ENCODE peak calls at places on chromosomes 6 and 20, in four cellular contexts. Y, L, H and X are unnamed samples.

GRCh38 chr20:46214831-46215488 is 93.3 kb downstream of the CDH22 start:
- DNase-seq in Y (no peak), L (no peak), H (no peak), X (no peak)

GRCh38 chr6:111580826-111581505 is 24.7 kb downstream of the TRAF3IP2 start:
- DNase-seq in Y (no peak), L (no peak), H (no peak), X (no peak)

GRCh38 chr20:49303211-49303610 is 25.4 kb upstream of the ZNFX1 start:
- DNase-seq in Y (no peak), L (no peak), H (no peak), X (no peak)

GRCh38 chr6:30258204-30258603 is 45.0 kb upstream of the TRIM26 start:
- DNase-seq in Y (no peak), L (no peak), H (no peak), X (no peak)

GRCh38 chr6:170096803-170097504 is 193.9 kb downstream of the DLL1 start:
- DNase-seq in Y (no peak), L (peak; percentile 44), H (peak; percentile 40), X (no peak)

GRCh38 chr6:43735642-43736199 is 34.3 kb upstream of the VEGFA start:
- DNase-seq in Y (no peak), L (no peak), H (peak; percentile 33), X (no peak)

GRCh38 chr6:89022747-89023289 is 57.7 kb upstream of the PNRC1 start:
- DNase-seq in Y (no peak), L (no peak), H (no peak), X (no peak)

GRCh38 chr6:83221302-83221701 is 28.1 kb downstream of the RWDD2A start:
- DNase-seq in Y (no peak), L (no peak), H (no peak), X (no peak)

GRCh38 chr6:66926060-66926459 is 1219.0 kb upstream of the EYS start:
- DNase-seq in Y (no peak), L (no peak), H (no peak), X (no peak)

GRCh38 chr6:1524040-1524480 is 85.7 kb upstream of the FOXC1 start:
- DNase-seq in Y (peak; percentile 60), L (peak; percentile 82), H (peak; percentile 94), X (peak; percentile 78)

GRCh38 chr6:166988674-166989201 is 10.5 kb upstream of the CEP43 start:
- DNase-seq in Y (no peak), L (no peak), H (no peak), X (no peak)

GRCh38 chr6:149723771-149724417 is 6.0 kb upstream of the LATS1 start:
- DNase-seq in Y (no peak), L (no peak), H (no peak), X (no peak)

GRCh38 chr6:117137711-117138110 is 127.6 kb upstream of the VGLL2 start:
- DNase-seq in Y (no peak), L (no peak), H (no peak), X (no peak)

GRCh38 chr20:56872620-56873458 is 243.7 kb downstream of the TFAP2C start:
- DNase-seq in Y (no peak), L (no peak), H (no peak), X (no peak)

GRCh38 chr20:56873836-56874235 is 244.7 kb downstream of the TFAP2C start:
- DNase-seq in Y (no peak), L (no peak), H (no peak), X (no peak)

GRCh38 chr20:56875052-56875663 is 246.1 kb downstream of the TFAP2C start:
- DNase-seq in Y (no peak), L (no peak), H (peak; percentile 62), X (no peak)

GRCh38 chr20:56870271-56870670 is 241.2 kb downstream of the TFAP2C start:
- DNase-seq in Y (no peak), L (no peak), H (no peak), X (no peak)

GRCh38 chr20:56871691-56872090 is 242.6 kb downstream of the TFAP2C start:
- DNase-seq in Y (no peak), L (no peak), H (no peak), X (no peak)
- H3K27me3 ChIP-seq in Y (no peaks in the 10 kb centered on the region), L (no peaks in the 10 kb centered on the region), H (no peaks in the 10 kb centered on the region), X (no peaks in the 10 kb centered on the region)

GRCh38 chr20:36542019-36542488 is 735 bp downstream of the MYL9 start:
- DNase-seq in Y (no peak), L (no peak), H (peak; percentile 91), X (no peak)

GRCh38 chr20:36543187-36544133 is 2.1 kb downstream of the MYL9 start:
- DNase-seq in Y (no peak), L (no peak), H (peak; percentile 40), X (no peak)

GRCh38 chr20:36546111-36546736 is 4.9 kb downstream of the MYL9 start:
- DNase-seq in Y (no peak), L (no peak), H (no peak), X (no peak)

GRCh38 chr20:36542516-36543186 is 1.3 kb downstream of the MYL9 start:
- DNase-seq in Y (no peak), L (no peak), H (no peak), X (no peak)

DNA sequence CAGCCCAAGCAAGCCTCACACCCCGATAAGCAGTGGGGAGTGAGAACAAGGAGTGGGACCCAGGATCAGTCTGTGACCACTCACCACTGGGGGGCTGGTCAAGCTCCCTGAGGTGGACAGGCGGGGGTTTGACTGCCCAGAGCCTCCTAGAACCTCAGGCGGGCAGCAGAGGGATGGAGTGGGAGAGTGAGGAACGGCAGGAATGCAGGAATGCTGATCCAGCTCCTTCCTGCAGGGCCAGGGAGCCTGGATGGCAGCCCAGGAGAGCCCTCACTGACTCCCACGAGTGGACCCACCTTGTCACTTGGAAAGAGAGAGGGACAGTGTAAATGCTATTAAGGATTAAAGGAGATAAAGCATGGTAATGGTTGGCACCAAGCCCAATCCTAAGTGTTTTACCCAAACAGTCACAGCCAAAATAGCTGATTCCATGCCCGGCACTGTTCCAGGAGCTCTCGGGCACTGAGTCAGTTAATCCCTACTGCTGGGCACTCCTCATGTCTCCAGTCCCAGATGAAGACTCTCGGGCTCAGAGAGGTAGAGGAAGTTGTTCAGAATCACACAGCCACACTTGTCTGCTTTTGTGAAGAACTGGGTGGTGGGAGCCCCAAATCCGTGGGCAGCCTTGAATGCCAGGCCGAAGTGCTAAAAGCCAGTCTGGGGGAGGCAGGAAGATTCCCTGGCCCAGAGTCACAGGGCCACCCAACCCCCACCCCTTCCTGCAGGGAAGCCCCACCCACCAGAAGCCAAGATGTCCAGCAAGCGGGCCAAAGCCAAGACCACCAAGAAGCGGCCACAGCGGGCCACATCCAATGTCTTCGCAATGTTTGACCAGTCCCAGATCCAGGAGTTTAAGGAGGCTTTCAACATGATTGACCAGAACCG is 3.1 kb downstream of the MYL9 start:
- DNase-seq in Y (no peak), L (no peak), H (peak; percentile 52), X (no peak)
- H3K4me3 ChIP-seq in Y (no peak overlapping the region), L (no peak overlapping the region), H (peak overlapping the region; percentile 89), X (no peak overlapping the region)

DNA sequence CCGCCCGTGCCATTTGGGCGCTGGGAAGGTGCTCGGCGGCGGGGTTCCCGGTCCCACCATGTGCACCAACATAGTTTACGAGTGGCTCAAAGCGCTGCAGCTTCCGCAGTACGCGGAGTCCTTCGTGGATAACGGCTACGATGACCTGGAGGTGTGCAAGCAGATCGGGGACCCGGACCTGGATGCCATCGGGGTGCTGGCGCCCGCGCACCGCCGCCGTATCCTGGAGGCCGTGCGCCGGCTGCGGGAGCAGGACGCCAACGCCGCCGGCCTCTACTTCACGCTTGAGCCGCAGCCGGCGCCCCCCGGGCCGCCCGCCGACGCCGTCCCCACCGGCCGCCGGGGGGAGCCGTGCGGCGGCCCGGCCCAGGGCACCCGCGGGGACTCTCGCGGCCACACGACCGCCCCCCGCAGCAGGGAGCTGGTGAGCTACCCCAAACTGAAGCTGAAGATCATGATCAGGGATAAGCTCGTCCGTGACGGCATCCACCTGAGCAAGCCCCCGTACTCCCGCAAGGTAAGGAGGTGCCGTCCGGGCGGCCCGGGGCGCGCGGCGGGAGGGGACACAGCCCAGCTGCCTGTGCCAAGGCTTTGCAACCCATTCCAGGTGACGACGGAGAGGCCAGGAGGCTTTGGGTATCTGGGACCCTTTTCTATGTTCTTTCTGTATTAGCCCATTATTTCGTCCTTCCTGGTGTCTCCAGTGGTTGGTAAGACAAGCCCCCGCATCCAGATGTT is 550 bp downstream of the SAMD5 start:
- DNase-seq in Y (no peak), L (peak; percentile 60), H (peak; percentile 66), X (no peak)
- H3K27me3 ChIP-seq in Y (peaks cover 18% of the 10 kb centered on the region), L (no peaks in the 10 kb centered on the region), H (peaks cover 28% of the 10 kb centered on the region), X (no peaks in the 10 kb centered on the region)

GRCh38 chr6:38686270-38687042 is 16.5 kb downstream of the GLO1 start:
- DNase-seq in Y (no peak), L (no peak), H (no peak), X (no peak)

GRCh38 chr6:38688579-38689087 is 14.3 kb downstream of the GLO1 start:
- DNase-seq in Y (no peak), L (no peak), H (peak; percentile 61), X (no peak)

GRCh38 chr6:38684904-38685303 is 18.0 kb downstream of the GLO1 start:
- DNase-seq in Y (no peak), L (no peak), H (no peak), X (no peak)

GRCh38 chr6:38687043-38687353 is 15.9 kb downstream of the GLO1 start:
- DNase-seq in Y (no peak), L (no peak), H (no peak), X (no peak)

DNA sequence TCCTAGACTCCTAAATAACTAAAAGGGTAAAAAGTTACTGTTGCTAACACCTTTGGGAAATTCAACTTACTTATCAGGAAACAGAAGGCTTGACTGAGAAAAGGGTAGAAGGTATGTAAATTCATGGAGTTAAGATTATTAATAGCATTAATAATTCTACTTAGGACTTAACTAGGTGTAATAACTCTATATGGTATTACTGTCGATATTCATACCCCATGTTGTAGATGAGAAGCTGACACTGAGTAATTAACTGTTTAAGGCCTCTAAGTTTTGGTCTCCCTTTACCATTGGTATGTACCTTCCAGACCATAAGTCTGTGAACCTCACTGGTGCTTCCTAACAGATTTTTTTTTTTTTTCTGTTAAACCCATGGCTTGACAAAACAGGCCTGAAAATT is 15.4 kb downstream of the GLO1 start:
- DNase-seq in Y (no peak), L (no peak), H (no peak), X (no peak)
- H3K4me3 ChIP-seq in Y (no peak overlapping the region), L (no peak overlapping the region), H (no peak overlapping the region), X (no peak overlapping the region)

GRCh38 chr20:63064745-63065711 is 58.3 kb upstream of the BHLHE23 start:
- DNase-seq in Y (no peak), L (peak; percentile 36), H (no peak), X (no peak)
- H3K27me3 ChIP-seq in Y (no peaks in the 10 kb centered on the region), L (no peaks in the 10 kb centered on the region), H (no peaks in the 10 kb centered on the region), X (no peaks in the 10 kb centered on the region)

DNA sequence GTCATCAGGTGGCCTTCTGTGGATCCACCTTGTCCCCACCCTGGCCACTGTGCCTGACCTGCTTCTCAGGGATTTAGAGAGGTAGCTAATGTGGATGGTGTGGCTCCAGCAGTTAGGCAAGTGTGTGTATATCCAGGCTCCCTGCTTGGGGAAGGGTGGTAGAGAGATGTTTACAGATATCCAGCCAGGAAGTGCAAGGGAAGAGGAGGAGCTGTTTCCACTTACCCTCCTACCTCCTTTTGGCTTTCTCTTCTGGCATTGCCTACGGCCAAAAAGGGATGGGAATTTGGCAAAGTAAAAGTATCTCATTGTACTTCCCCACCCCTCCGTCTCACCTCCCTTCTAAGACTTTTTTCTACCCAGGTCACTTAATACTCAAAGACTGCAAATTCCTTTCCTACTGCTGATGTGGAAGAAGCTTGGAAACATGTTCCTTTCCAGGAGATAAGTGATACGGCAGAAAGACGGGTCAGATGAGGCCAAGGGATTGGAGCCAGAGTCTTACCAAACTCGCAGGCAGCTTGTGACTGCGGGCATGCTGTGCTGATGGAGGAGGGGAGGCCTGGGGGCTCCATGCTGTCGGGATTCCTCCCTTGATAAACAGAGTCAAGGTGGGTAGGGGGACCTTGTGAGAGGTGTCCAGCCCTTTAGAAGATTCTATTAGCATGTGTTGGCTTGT is 253.4 kb downstream of the PRL start:
- DNase-seq in Y (no peak), L (no peak), H (no peak), X (no peak)
- H3K4me3 ChIP-seq in Y (no peak overlapping the region), L (no peak overlapping the region), H (no peak overlapping the region), X (no peak overlapping the region)